ENCODE peak calls at places on chromosomes 13 and 19, in six cellular contexts. I is RWPE1, S is osteocyte, V is ascending aorta, Y is A549, R is NCI-H460. K is an unnamed sample.

GRCh38 chr13:111460548-111461444 is 140.4 kb downstream of the TEX29 start:
- DNase-seq in I (peak), S (no peak), V (no peak), Y (peak), R (peak), K (no peak)

GRCh38 chr19:14006766-14007562 is 844 bp upstream of the RFX1 start:
- DNase-seq in I (peak), S (peak), V (no peak), Y (peak), R (no peak), K (no peak)

GRCh38 chr19:2320057-2320456 is 8.3 kb downstream of the LSM7 start:
- DNase-seq in I (peak), S (no peak), V (no peak), Y (no peak), R (no peak), K (no peak)

GRCh38 chr13:111202745-111203144 is 87.6 kb downstream of the ARHGEF7 start:
- DNase-seq in I (peak), S (no peak), V (no peak), Y (peak), R (peak), K (no peak)

GRCh38 chr19:277581-278165 is 13.5 kb downstream of the PLPP2 start:
- DNase-seq in I (no peak), S (peak), V (no peak), Y (no peak), R (no peak), K (no peak)

GRCh38 chr19:51546650-51547396 is 15.4 kb upstream of the SIGLEC6 start:
- DNase-seq in I (no peak), S (no peak), V (no peak), Y (no peak), R (no peak), K (peak)

GRCh38 chr13:44385401-44385800 is 11.8 kb downstream of the SERP2 start:
- DNase-seq in I (no peak), S (no peak), V (no peak), Y (no peak), R (no peak), K (no peak)

GRCh38 chr19:16118489-16119033 is 6.9 kb downstream of the RAB8A start:
- DNase-seq in I (no peak), S (no peak), V (no peak), Y (no peak), R (no peak), K (no peak)

GRCh38 chr19:43895727-43896126 is 39.4 kb downstream of the ZNF45 start:
- DNase-seq in I (no peak), S (no peak), V (no peak), Y (no peak), R (no peak), K (no peak)

GRCh38 chr19:15379996-15380647 is 535 bp upstream of the AKAP8 start:
- DNase-seq in I (peak), S (no peak), V (no peak), Y (peak), R (peak), K (peak)

GRCh38 chr19:2167896-2168618 is 4.3 kb downstream of the DOT1L start:
- DNase-seq in I (no peak), S (no peak), V (peak), Y (no peak), R (no peak), K (peak)

GRCh38 chr13:102774210-102774560 is 599 bp upstream of the TEX30 start:
- DNase-seq in I (no peak), S (no peak), V (no peak), Y (no peak), R (no peak), K (peak)

GRCh38 chr13:51945149-51945548 is 66.1 kb downstream of the ATP7B start:
- DNase-seq in I (no peak), S (no peak), V (no peak), Y (no peak), R (no peak), K (no peak)

GRCh38 chr19:1720237-1720636 is 33.1 kb upstream of the ONECUT3 start:
- DNase-seq in I (no peak), S (no peak), V (no peak), Y (no peak), R (no peak), K (no peak)

GRCh38 chr13:79548886-79549285 is 67.9 kb downstream of the NDFIP2 start:
- DNase-seq in I (no peak), S (no peak), V (no peak), Y (no peak), R (no peak), K (no peak)

GRCh38 chr19:48770734-48771472 is 15.6 kb downstream of the FGF21 start:
- DNase-seq in I (no peak), S (no peak), V (no peak), Y (no peak), R (no peak), K (no peak)

GRCh38 chr13:94140027-94140426 is 339.5 kb downstream of the DCT start:
- DNase-seq in I (no peak), S (no peak), V (no peak), Y (no peak), R (no peak), K (no peak)

GRCh38 chr19:1400281-1401137 is 833 bp downstream of the GAMT start:
- DNase-seq in I (no peak), S (no peak), V (no peak), Y (no peak), R (no peak), K (no peak)

GRCh38 chr19:43474986-43475705 is 9.7 kb upstream of the LYPD3 start:
- DNase-seq in I (peak), S (peak), V (peak), Y (peak), R (peak), K (peak)

GRCh38 chr13:49586717-49587116 is 1.4 kb upstream of the RCBTB1 start:
- DNase-seq in I (no peak), S (no peak), V (no peak), Y (no peak), R (no peak), K (no peak)

GRCh38 chr13:110415669-110416068 is 108.6 kb downstream of the COL4A2 start:
- DNase-seq in I (peak), S (no peak), V (no peak), Y (peak), R (no peak), K (no peak)

GRCh38 chr13:100520936-100521765 is 67.4 kb downstream of the GGACT start:
- DNase-seq in I (no peak), S (peak), V (no peak), Y (no peak), R (no peak), K (no peak)

GRCh38 chr13:34421849-34422475 is 520.1 kb upstream of the NBEA start:
- DNase-seq in I (no peak), S (no peak), V (no peak), Y (no peak), R (no peak), K (no peak)

GRCh38 chr13:109655611-109656010 is 130.8 kb downstream of the IRS2 start:
- DNase-seq in I (no peak), S (no peak), V (no peak), Y (no peak), R (no peak), K (no peak)

GRCh38 chr19:51136333-51136732 is 5.8 kb upstream of the SIGLEC7 start:
- DNase-seq in I (no peak), S (no peak), V (no peak), Y (no peak), R (no peak), K (peak)

GRCh38 chr13:95123726-95124125 is 177.5 kb downstream of the ABCC4 start:
- DNase-seq in I (no peak), S (no peak), V (no peak), Y (no peak), R (no peak), K (no peak)

GRCh38 chr13:84032116-84032515 is 149.8 kb upstream of the SLITRK1 start:
- DNase-seq in I (no peak), S (no peak), V (no peak), Y (no peak), R (no peak), K (no peak)

GRCh38 chr19:31759359-31759758 is 410.1 kb upstream of the TSHZ3 start:
- DNase-seq in I (no peak), S (no peak), V (no peak), Y (no peak), R (no peak), K (no peak)

K was measured in lower leg skin.